ENCODE peak calls at places on chromosome 11, in eight cellular contexts. One of them, this sample, is unnamed.

GRCh38 chr11:122717264-122717867 is 61.8 kb downstream of the UBASH3B start:
- DNase-seq in fibroblast of lung: no peak
- DNase-seq in PC-3: no peak
- DNase-seq in neural progenitor cell: no peak
- DNase-seq in HCT116: no peak
- DNase-seq in MM.1S: no peak
- DNase-seq in astrocyte: no peak
- DNase-seq in mammary epithelial cell: no peak
- DNase-seq in this sample: no peak

GRCh38 chr11:118145285-118146227 is 7.1 kb downstream of the SCN4B start:
- DNase-seq in fibroblast of lung: peak; percentile 52
- DNase-seq in PC-3: peak; percentile 95
- DNase-seq in neural progenitor cell: peak; percentile 92
- DNase-seq in HCT116: peak; percentile 82
- DNase-seq in MM.1S: peak; percentile 88
- DNase-seq in astrocyte: peak; percentile 10
- DNase-seq in mammary epithelial cell: peak; percentile 89
- DNase-seq in this sample: peak; percentile 81

GRCh38 chr11:106988151-106988806 is 30.0 kb downstream of the GUCY1A2 start:
- DNase-seq in fibroblast of lung: peak; percentile 65
- DNase-seq in PC-3: peak; percentile 25
- DNase-seq in neural progenitor cell: no peak
- DNase-seq in HCT116: no peak
- DNase-seq in MM.1S: no peak
- DNase-seq in astrocyte: peak; percentile 89
- DNase-seq in mammary epithelial cell: no peak
- DNase-seq in this sample: no peak

GRCh38 chr11:69213315-69213714 is 57.6 kb downstream of the SMIM38 start:
- DNase-seq in fibroblast of lung: no peak
- DNase-seq in PC-3: no peak
- DNase-seq in neural progenitor cell: no peak
- DNase-seq in HCT116: no peak
- DNase-seq in MM.1S: no peak
- DNase-seq in astrocyte: no peak
- DNase-seq in mammary epithelial cell: peak; percentile 48
- DNase-seq in this sample: peak; percentile 12

GRCh38 chr11:120027546-120028180 is 110.2 kb downstream of the TRIM29 start:
- DNase-seq in fibroblast of lung: no peak
- DNase-seq in PC-3: no peak
- DNase-seq in neural progenitor cell: no peak
- DNase-seq in HCT116: no peak
- DNase-seq in MM.1S: no peak
- DNase-seq in astrocyte: no peak
- DNase-seq in mammary epithelial cell: no peak
- DNase-seq in this sample: no peak

GRCh38 chr11:8206251-8207079 is 37.6 kb upstream of the RIC3 start:
- DNase-seq in fibroblast of lung: peak; percentile 24
- DNase-seq in PC-3: no peak
- DNase-seq in neural progenitor cell: peak; percentile 80
- DNase-seq in HCT116: no peak
- DNase-seq in MM.1S: no peak
- DNase-seq in astrocyte: peak; percentile 20
- DNase-seq in mammary epithelial cell: no peak
- DNase-seq in this sample: no peak

GRCh38 chr11:65593518-65594414 is 1.8 kb downstream of the KCNK7 start:
- DNase-seq in fibroblast of lung: peak; percentile 28
- DNase-seq in PC-3: peak; percentile 39
- DNase-seq in neural progenitor cell: peak; percentile 73
- DNase-seq in HCT116: no peak
- DNase-seq in MM.1S: peak; percentile 13
- DNase-seq in astrocyte: no peak
- DNase-seq in mammary epithelial cell: no peak
- DNase-seq in this sample: no peak

GRCh38 chr11:88338223-88338661 is 706 bp upstream of the CTSC start:
- DNase-seq in fibroblast of lung: peak; percentile 88
- DNase-seq in PC-3: peak; percentile 69
- DNase-seq in neural progenitor cell: peak; percentile 14
- DNase-seq in HCT116: no peak
- DNase-seq in MM.1S: peak; percentile 72
- DNase-seq in astrocyte: peak; percentile 67
- DNase-seq in mammary epithelial cell: peak; percentile 87
- DNase-seq in this sample: peak; percentile 26

GRCh38 chr11:17375547-17375946 is 12.9 kb downstream of the KCNJ11 start:
- DNase-seq in fibroblast of lung: no peak
- DNase-seq in PC-3: no peak
- DNase-seq in neural progenitor cell: no peak
- DNase-seq in HCT116: no peak
- DNase-seq in MM.1S: no peak
- DNase-seq in astrocyte: no peak
- DNase-seq in mammary epithelial cell: no peak
- DNase-seq in this sample: peak; percentile 8

GRCh38 chr11:17378655-17379054 is 9.8 kb downstream of the KCNJ11 start:
- DNase-seq in fibroblast of lung: no peak
- DNase-seq in PC-3: no peak
- DNase-seq in neural progenitor cell: no peak
- DNase-seq in HCT116: no peak
- DNase-seq in MM.1S: no peak
- DNase-seq in astrocyte: no peak
- DNase-seq in mammary epithelial cell: peak; percentile 48
- DNase-seq in this sample: no peak

GRCh38 chr11:17381156-17381555 is 7.3 kb downstream of the KCNJ11 start:
- DNase-seq in fibroblast of lung: no peak
- DNase-seq in PC-3: no peak
- DNase-seq in neural progenitor cell: no peak
- DNase-seq in HCT116: no peak
- DNase-seq in MM.1S: no peak
- DNase-seq in astrocyte: peak; percentile 21
- DNase-seq in mammary epithelial cell: no peak
- DNase-seq in this sample: no peak

GRCh38 chr11:17379383-17380180 is 8.9 kb downstream of the KCNJ11 start:
- DNase-seq in fibroblast of lung: no peak
- DNase-seq in PC-3: no peak
- DNase-seq in neural progenitor cell: no peak
- DNase-seq in HCT116: no peak
- DNase-seq in MM.1S: no peak
- DNase-seq in astrocyte: no peak
- DNase-seq in mammary epithelial cell: peak; percentile 31
- DNase-seq in this sample: no peak

DNA sequence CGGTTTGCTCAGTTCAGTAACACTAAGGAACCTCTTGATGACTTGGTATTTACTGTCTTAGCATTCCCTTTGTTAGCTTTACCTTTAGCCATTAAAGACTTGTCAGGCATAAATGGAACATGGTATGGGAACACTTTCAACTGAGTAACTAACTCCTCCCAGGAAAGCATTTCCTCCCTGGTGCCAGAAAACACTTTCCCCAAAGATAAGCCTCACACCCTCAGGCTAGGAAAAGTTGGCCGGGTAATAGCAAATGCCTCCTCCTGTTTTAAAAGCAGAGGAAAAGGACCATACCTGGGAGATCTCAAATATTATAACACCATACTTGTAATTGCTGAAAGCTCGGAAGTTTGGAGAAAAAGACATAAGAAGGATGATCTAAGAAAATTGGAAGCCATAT is 12.0 kb downstream of the KCNJ11 start:
- DNase-seq in fibroblast of lung: no peak
- DNase-seq in PC-3: no peak
- DNase-seq in neural progenitor cell: no peak
- DNase-seq in HCT116: no peak
- DNase-seq in MM.1S: no peak
- DNase-seq in astrocyte: no peak
- DNase-seq in mammary epithelial cell: no peak
- DNase-seq in this sample: no peak
- H3K4me1 ChIP-seq in fibroblast of lung: no peaks in the 10 kb centered on the region
- H3K4me1 ChIP-seq in PC-3: no peaks in the 10 kb centered on the region
- H3K4me1 ChIP-seq in neural progenitor cell: peaks cover 3% of the 10 kb centered on the region
- H3K4me1 ChIP-seq in HCT116: no peaks in the 10 kb centered on the region
- H3K4me1 ChIP-seq in MM.1S: no peaks in the 10 kb centered on the region
- H3K4me1 ChIP-seq in astrocyte: peaks cover 10% of the 10 kb centered on the region
- H3K4me1 ChIP-seq in mammary epithelial cell: peaks cover 13% of the 10 kb centered on the region
- H3K4me1 ChIP-seq in this sample: no peaks in the 10 kb centered on the region

GRCh38 chr11:130523609-130524008 is 75.2 kb downstream of the ADAMTS15 start:
- DNase-seq in fibroblast of lung: peak; percentile 87
- DNase-seq in PC-3: peak; percentile 92
- DNase-seq in neural progenitor cell: no peak
- DNase-seq in HCT116: no peak
- DNase-seq in MM.1S: no peak
- DNase-seq in astrocyte: peak; percentile 96
- DNase-seq in mammary epithelial cell: no peak
- DNase-seq in this sample: peak; percentile 21
- TF ChIP-seq EZH2 in fibroblast of lung: no peak
- TF ChIP-seq EZH2 in PC-3: no peak
- TF ChIP-seq EZH2 in neural progenitor cell: no peak
- TF ChIP-seq EZH2 in HCT116: no peak
- TF ChIP-seq EZH2 in MM.1S: no peak
- TF ChIP-seq EZH2 in astrocyte: no peak
- TF ChIP-seq EZH2 in mammary epithelial cell: no peak
- TF ChIP-seq EZH2 in this sample: no peak

DNA sequence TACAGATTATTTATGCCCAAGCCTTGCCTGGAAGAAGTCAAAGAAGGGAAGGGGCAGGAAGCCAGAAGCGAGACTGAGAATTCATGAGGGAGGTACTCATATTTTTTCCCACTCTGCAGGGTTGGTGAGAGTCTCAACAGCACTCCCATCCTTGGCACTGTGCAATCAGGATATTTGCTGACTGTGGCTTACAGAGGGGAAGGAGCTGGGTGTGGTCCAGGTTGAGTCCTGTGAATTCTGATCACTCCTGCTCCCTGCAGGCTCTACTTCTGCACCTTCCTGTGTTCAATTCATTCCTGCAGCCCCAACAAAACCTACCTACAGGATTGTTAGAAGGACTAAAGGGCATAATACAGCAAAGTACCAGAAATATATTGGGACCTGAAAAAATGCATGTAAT is 530.5 kb downstream of the INSC start:
- DNase-seq in fibroblast of lung: no peak
- DNase-seq in PC-3: no peak
- DNase-seq in neural progenitor cell: no peak
- DNase-seq in HCT116: no peak
- DNase-seq in MM.1S: no peak
- DNase-seq in astrocyte: no peak
- DNase-seq in mammary epithelial cell: no peak
- DNase-seq in this sample: no peak
- H3K4me1 ChIP-seq in fibroblast of lung: peaks cover 3% of the 10 kb centered on the region
- H3K4me1 ChIP-seq in PC-3: peaks cover under 1% of the 10 kb centered on the region
- H3K4me1 ChIP-seq in neural progenitor cell: peaks cover 7% of the 10 kb centered on the region
- H3K4me1 ChIP-seq in HCT116: no peaks in the 10 kb centered on the region
- H3K4me1 ChIP-seq in MM.1S: no peaks in the 10 kb centered on the region
- H3K4me1 ChIP-seq in astrocyte: peaks cover under 1% of the 10 kb centered on the region
- H3K4me1 ChIP-seq in mammary epithelial cell: peaks cover under 1% of the 10 kb centered on the region
- H3K4me1 ChIP-seq in this sample: peaks cover under 1% of the 10 kb centered on the region

GRCh38 chr11:281486-282161 is 3.4 kb downstream of the NLRP6 start:
- DNase-seq in fibroblast of lung: no peak
- DNase-seq in PC-3: no peak
- DNase-seq in neural progenitor cell: no peak
- DNase-seq in HCT116: no peak
- DNase-seq in MM.1S: no peak
- DNase-seq in astrocyte: no peak
- DNase-seq in mammary epithelial cell: no peak
- DNase-seq in this sample: no peak

GRCh38 chr11:279966-280761 is 2.0 kb downstream of the NLRP6 start:
- DNase-seq in fibroblast of lung: no peak
- DNase-seq in PC-3: no peak
- DNase-seq in neural progenitor cell: no peak
- DNase-seq in HCT116: no peak
- DNase-seq in MM.1S: no peak
- DNase-seq in astrocyte: peak; percentile 16
- DNase-seq in mammary epithelial cell: peak; percentile 38
- DNase-seq in this sample: no peak

GRCh38 chr11:279040-279965 is 1.1 kb downstream of the NLRP6 start:
- DNase-seq in fibroblast of lung: no peak
- DNase-seq in PC-3: no peak
- DNase-seq in neural progenitor cell: no peak
- DNase-seq in HCT116: no peak
- DNase-seq in MM.1S: no peak
- DNase-seq in astrocyte: no peak
- DNase-seq in mammary epithelial cell: no peak
- DNase-seq in this sample: no peak

GRCh38 chr11:282171-282570 is 4.0 kb downstream of the NLRP6 start:
- DNase-seq in fibroblast of lung: no peak
- DNase-seq in PC-3: no peak
- DNase-seq in neural progenitor cell: no peak
- DNase-seq in HCT116: no peak
- DNase-seq in MM.1S: no peak
- DNase-seq in astrocyte: no peak
- DNase-seq in mammary epithelial cell: no peak
- DNase-seq in this sample: no peak

DNA sequence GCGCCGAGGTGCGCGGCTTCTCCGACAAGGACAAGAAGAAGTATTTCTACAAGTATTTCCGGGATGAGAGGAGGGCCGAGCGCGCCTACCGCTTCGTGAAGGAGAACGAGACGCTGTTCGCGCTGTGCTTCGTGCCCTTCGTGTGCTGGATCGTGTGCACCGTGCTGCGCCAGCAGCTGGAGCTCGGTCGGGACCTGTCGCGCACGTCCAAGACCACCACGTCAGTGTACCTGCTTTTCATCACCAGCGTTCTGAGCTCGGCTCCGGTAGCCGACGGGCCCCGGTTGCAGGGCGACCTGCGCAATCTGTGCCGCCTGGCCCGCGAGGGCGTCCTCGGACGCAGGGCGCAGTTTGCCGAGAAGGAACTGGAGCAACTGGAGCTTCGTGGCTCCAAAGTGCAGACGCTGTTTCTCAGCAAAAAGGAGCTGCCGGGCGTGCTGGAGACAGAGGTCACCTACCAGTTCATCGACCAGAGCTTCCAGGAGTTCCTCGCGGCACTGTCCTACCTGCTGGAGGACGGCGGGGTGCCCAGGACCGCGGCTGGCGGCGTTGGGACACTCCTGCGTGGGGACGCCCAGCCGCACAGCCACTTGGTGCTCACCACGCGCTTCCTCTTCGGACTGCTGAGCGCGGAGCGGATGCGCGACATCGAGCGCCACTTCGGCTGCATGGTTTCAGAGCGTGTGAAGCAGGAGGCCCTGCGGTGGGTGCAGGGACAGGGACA is 2.7 kb downstream of the NLRP6 start:
- DNase-seq in fibroblast of lung: no peak
- DNase-seq in PC-3: no peak
- DNase-seq in neural progenitor cell: no peak
- DNase-seq in HCT116: no peak
- DNase-seq in MM.1S: no peak
- DNase-seq in astrocyte: no peak
- DNase-seq in mammary epithelial cell: peak; percentile 16
- DNase-seq in this sample: no peak
- TF ChIP-seq EZH2 in fibroblast of lung: peak; percentile 85
- TF ChIP-seq EZH2 in PC-3: no peak
- TF ChIP-seq EZH2 in neural progenitor cell: no peak
- TF ChIP-seq EZH2 in HCT116: no peak
- TF ChIP-seq EZH2 in MM.1S: no peak
- TF ChIP-seq EZH2 in astrocyte: peak; percentile 94
- TF ChIP-seq EZH2 in mammary epithelial cell: peak; percentile 80
- TF ChIP-seq EZH2 in this sample: no peak

This sample was measured in PC-9.